ENCODE peak calls at places on chromosome 2, in ten cellular contexts. P is gastrocnemius medialis; B is body of pancreas; R is CD8-positive, alpha-beta T cell; W is sigmoid colon; L is right lobe of liver; E is colonic mucosa; G is thoracic aorta; X is A549; Y is endodermal cell. J is an unnamed sample.

GRCh38 chr2:136125226-136125625 is 7.3 kb upstream of the CXCR4 start:
- DNase-seq in X (no peak), E (no peak), R (no peak), G (no peak), P (no peak), L (no peak), W (no peak), Y (no peak), B (no peak), J (no peak)

GRCh38 chr2:119657486-119658145 is 21.4 kb upstream of the TMEM177 start:
- DNase-seq in G (no peak), E (no peak), Y (no peak), P (no peak), B (no peak), X (no peak), R (no peak), W (no peak), L (no peak), J (no peak)

GRCh38 chr2:95026471-95027368 is 1.2 kb downstream of the MAL start:
- DNase-seq in P (no peak), R (no peak), L (no peak), X (no peak), W (no peak), Y (peak), G (no peak), B (no peak), E (no peak), J (no peak)

GRCh38 chr2:191319181-191319580 is 74.0 kb downstream of the MYO1B start:
- DNase-seq in R (no peak), P (no peak), X (no peak), Y (no peak), W (no peak), G (no peak), B (no peak), E (no peak), L (no peak), J (peak)

GRCh38 chr2:136175868-136176267 is 57.9 kb upstream of the CXCR4 start:
- DNase-seq in L (no peak), X (no peak), E (no peak), Y (peak), G (no peak), W (no peak), R (no peak), P (no peak), B (no peak), J (no peak)

GRCh38 chr2:234257859-234258561 is 207.5 kb downstream of the SPP2 start:
- DNase-seq in W (no peak), L (peak), E (peak), B (peak), P (no peak), G (no peak), X (peak), Y (peak), R (no peak), J (peak)

GRCh38 chr2:175726213-175726612 is 275.9 kb downstream of the LNPK start:
- DNase-seq in B (no peak), G (no peak), R (no peak), Y (no peak), X (no peak), P (no peak), E (no peak), L (no peak), W (no peak), J (peak)

GRCh38 chr2:209525336-209525735 is 101.5 kb downstream of the MAP2 start:
- DNase-seq in B (no peak), E (no peak), P (no peak), Y (no peak), G (no peak), W (no peak), L (no peak), R (no peak), X (no peak), J (no peak)

GRCh38 chr2:109316091-109316490 is 187.1 kb downstream of the SH3RF3 start:
- DNase-seq in B (no peak), R (no peak), W (no peak), X (no peak), P (no peak), L (no peak), E (no peak), Y (no peak), G (no peak), J (no peak)

GRCh38 chr2:67954125-67954748 is 108.6 kb downstream of the C1D start:
- DNase-seq in Y (peak), W (no peak), B (no peak), R (no peak), G (no peak), P (no peak), X (no peak), E (peak), L (no peak), J (no peak)

GRCh38 chr2:26612522-26613240 is 28.5 kb downstream of the CIB4 start:
- DNase-seq in E (peak), L (no peak), X (no peak), B (no peak), P (peak), W (peak), R (no peak), G (no peak), Y (no peak), J (no peak)

GRCh38 chr2:236959876-236960275 is 125.8 kb upstream of the COPS8 start:
- DNase-seq in G (no peak), B (no peak), Y (peak), L (no peak), X (no peak), W (peak), P (no peak), E (no peak), R (no peak), J (no peak)
- H3K4me3 ChIP-seq in G (no peak), B (no peak), Y (no peak), L (no peak), X (no peak), W (no peak), P (no peak), E (no peak), R (no peak), J (no peak)

GRCh38 chr2:105126353-105126752 is 88.5 kb downstream of the MRPS9 start:
- DNase-seq in R (no peak), L (no peak), G (no peak), Y (no peak), W (no peak), B (no peak), E (no peak), P (no peak), X (no peak), J (no peak)

GRCh38 chr2:105125920-105126319 is 88.1 kb downstream of the MRPS9 start:
- DNase-seq in B (no peak), G (no peak), P (no peak), Y (peak), X (no peak), R (no peak), L (no peak), W (no peak), E (no peak), J (no peak)

GRCh38 chr2:105127288-105127915 is 89.5 kb downstream of the MRPS9 start:
- DNase-seq in X (no peak), G (no peak), B (no peak), R (no peak), Y (peak), P (no peak), E (no peak), L (no peak), W (no peak), J (no peak)

GRCh38 chr2:105121417-105121816 is 83.5 kb downstream of the MRPS9 start:
- DNase-seq in L (no peak), R (no peak), G (no peak), W (no peak), P (no peak), B (no peak), Y (peak), X (no peak), E (no peak), J (no peak)

GRCh38 chr2:105125428-105125827 is 87.6 kb downstream of the MRPS9 start:
- DNase-seq in P (no peak), Y (peak), B (no peak), E (no peak), R (no peak), L (no peak), X (no peak), G (no peak), W (no peak), J (no peak)
- TF ChIP-seq CTCF in P (no peak), Y (peak), B (no peak), E (no peak), R (no peak), L (no peak), X (no peak), G (no peak), W (no peak), J (peak)

GRCh38 chr2:170218456-170218855 is 40.5 kb downstream of the MYO3B start:
- DNase-seq in B (no peak), R (no peak), E (no peak), P (no peak), L (no peak), G (no peak), X (no peak), W (no peak), Y (no peak), J (no peak)
- H3K27ac ChIP-seq in B (no peak), R (no peak), E (no peak), P (no peak), L (no peak), G (no peak), X (no peak), W (peak), Y (no peak), J (no peak)

GRCh38 chr2:69689466-69689865 is 45.9 kb upstream of the AAK1 start:
- DNase-seq in R (no peak), L (no peak), B (no peak), Y (no peak), P (no peak), W (no peak), X (no peak), E (no peak), G (no peak), J (no peak)
- H3K4me3 ChIP-seq in R (peak), L (no peak), B (no peak), Y (no peak), P (no peak), W (no peak), X (no peak), E (no peak), G (no peak), J (no peak)

DNA sequence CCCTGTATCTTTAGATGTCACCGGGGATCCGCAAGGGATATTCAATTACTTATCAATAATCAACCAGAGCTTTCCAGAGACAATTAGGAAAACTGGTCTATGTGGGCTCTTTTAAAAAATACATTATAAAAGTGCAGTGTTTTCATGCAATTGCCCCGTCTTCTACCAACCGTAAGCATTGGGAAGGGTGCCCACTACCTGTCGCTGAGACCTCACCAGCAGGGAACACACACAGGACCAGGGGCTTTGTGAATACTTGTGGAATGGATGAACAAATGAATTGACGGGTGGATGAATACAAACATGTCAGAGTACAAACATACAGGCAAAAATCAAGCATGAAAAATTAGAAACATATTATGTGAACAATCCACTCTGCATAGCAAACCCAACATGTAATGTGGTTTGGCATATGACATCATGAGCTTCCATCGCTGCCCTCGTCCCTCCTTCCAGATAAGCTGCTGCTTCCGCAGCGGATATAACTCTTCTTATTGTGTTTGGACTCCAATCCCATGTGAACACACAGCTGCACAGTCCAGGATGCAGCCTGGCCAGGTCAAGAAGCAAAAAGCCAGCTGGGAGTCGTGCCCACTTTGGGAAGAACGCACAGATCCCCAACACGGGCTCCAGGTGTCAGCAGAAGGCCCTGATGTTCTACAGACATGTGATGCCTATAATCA is 5.3 kb downstream of the FHL2 start:
- DNase-seq in L (no peak), R (no peak), Y (no peak), G (no peak), W (no peak), E (no peak), P (no peak), B (no peak), X (no peak), J (peak)
- TF ChIP-seq CTCF in L (no peak), R (no peak), Y (no peak), G (no peak), W (no peak), E (no peak), P (no peak), B (no peak), X (no peak), J (no peak)

GRCh38 chr2:60377825-60378224 is 175.6 kb downstream of the BCL11A start:
- DNase-seq in G (no peak), P (no peak), R (no peak), L (no peak), E (no peak), B (no peak), X (no peak), W (no peak), Y (no peak), J (no peak)
- H3K27ac ChIP-seq in G (no peak), P (no peak), R (no peak), L (no peak), E (no peak), B (no peak), X (no peak), W (no peak), Y (no peak), J (no peak)

DNA sequence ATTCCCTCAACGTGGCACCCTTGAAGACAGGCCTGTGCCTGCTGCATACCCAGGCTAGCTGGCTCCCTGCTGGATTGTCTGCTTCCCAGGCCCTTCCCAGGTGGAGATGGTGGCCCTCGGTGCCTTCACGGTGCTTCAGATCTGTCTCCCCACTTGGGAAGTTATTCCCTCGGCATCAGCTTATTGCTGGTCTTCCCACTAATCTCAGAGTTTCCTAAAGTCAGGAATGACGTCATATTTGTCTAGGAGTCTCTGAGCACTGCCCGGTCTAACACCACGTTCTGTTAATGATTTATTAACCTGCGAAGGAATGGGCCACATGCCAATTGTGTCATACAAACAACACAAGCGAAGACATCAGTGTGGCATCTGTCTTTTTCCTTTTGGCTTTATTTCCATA is 269.8 kb upstream of the ID2 start:
- DNase-seq in L (no peak), R (no peak), P (no peak), W (no peak), E (peak), X (peak), Y (no peak), B (peak), G (no peak), J (no peak)
- H3K4me3 ChIP-seq in L (peak), R (no peak), P (no peak), W (no peak), E (no peak), X (no peak), Y (no peak), B (no peak), G (no peak), J (no peak)

DNA sequence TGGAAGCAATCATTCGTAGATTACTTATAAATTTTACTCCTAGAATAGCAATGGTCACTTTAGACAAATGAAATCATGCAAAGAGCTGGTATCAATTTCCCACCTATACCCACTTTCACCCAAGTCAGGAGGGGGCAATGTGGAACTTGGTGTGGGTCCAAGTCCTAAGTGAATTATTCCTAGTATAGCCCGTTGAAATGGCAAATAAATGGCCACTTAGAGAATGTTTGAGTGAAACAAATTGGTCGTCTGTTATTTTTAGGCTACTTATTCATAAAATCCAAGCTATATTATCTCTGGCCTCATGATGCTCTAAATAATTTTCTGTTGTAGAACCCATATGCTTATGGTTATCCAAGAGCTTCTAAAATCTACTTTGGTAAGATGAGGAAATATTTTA is 98.1 kb downstream of the MYO3B start:
- DNase-seq in Y (no peak), X (no peak), G (no peak), E (no peak), R (no peak), P (no peak), B (no peak), L (no peak), W (no peak), J (no peak)
- TF ChIP-seq CTCF in Y (no peak), X (no peak), G (no peak), E (no peak), R (no peak), P (no peak), B (no peak), L (no peak), W (no peak), J (no peak)

GRCh38 chr2:127058246-127058580 is 48.7 kb downstream of the BIN1 start:
- DNase-seq in E (no peak), X (no peak), L (no peak), W (no peak), R (no peak), B (no peak), P (no peak), Y (no peak), G (no peak), J (no peak)
- H3K27ac ChIP-seq in E (no peak), X (no peak), L (no peak), W (no peak), R (no peak), B (no peak), P (peak), Y (no peak), G (no peak), J (no peak)